ENCODE peak calls at places on chromosomes 12 and 14, in four cellular contexts. R is Peyer's patch, J is right atrium auricular region, K is suprapubic skin. P is an unnamed sample.

GRCh38 chr12:108425238-108425795 is 86.2 kb upstream of the CMKLR1 start:
- DNase-seq in J (no peak), R (no peak), K (no peak), P (no peak)

GRCh38 chr12:101678081-101678480 is 19.4 kb upstream of the CHPT1 start:
- DNase-seq in R (no peak), K (no peak), J (no peak), P (no peak)

GRCh38 chr14:77912754-77913556 is 113.0 kb downstream of the ADCK1 start:
- DNase-seq in R (no peak), J (no peak), K (peak; percentile 27), P (no peak)

GRCh38 chr14:22291406-22291805 is 297.6 kb downstream of the DAD1 start:
- DNase-seq in J (no peak), R (no peak), K (no peak), P (no peak)

GRCh38 chr12:6224550-6224949 is 24.4 kb downstream of the CD9 start:
- DNase-seq in J (no peak), K (no peak), R (peak; percentile 20), P (no peak)

GRCh38 chr12:27711312-27711682 is 665 bp downstream of the MRPS35 start:
- DNase-seq in R (no peak), J (no peak), K (no peak), P (no peak)

GRCh38 chr12:98397323-98398105 is 117.9 kb upstream of the TMPO start:
- DNase-seq in K (peak; percentile 84), J (peak; percentile 85), R (peak; percentile 75), P (no peak)

GRCh38 chr14:88242426-88242825 is 80.6 kb downstream of the KCNK10 start:
- DNase-seq in R (no peak), J (no peak), K (no peak), P (no peak)

GRCh38 chr14:101005447-101005846 is 101.9 kb upstream of the RTL1 start:
- DNase-seq in J (no peak), R (no peak), K (peak; percentile 59), P (no peak)

GRCh38 chr12:98736352-98737326 is 91.5 kb downstream of the APAF1 start:
- DNase-seq in K (no peak), J (no peak), R (no peak), P (no peak)

GRCh38 chr12:8950287-8950574 is 786 bp upstream of the M6PR start:
- DNase-seq in R (no peak), J (no peak), K (no peak), P (no peak)

GRCh38 chr14:77717608-77718305 is 9.9 kb downstream of the SLIRP start:
- DNase-seq in R (no peak), K (no peak), J (no peak), P (no peak)

GRCh38 chr12:89451876-89452275 is 72.7 kb downstream of the GALNT4 start:
- DNase-seq in J (peak; percentile 72), K (no peak), R (no peak), P (no peak)

GRCh38 chr12:70040141-70040540 is 203.1 kb upstream of the CNOT2 start:
- DNase-seq in R (no peak), J (no peak), K (no peak), P (no peak)

GRCh38 chr12:11765817-11766794 is 116.6 kb downstream of the ETV6 start:
- DNase-seq in K (no peak), R (peak; percentile 75), J (no peak), P (no peak)

GRCh38 chr14:23513005-23513412 is 38.6 kb downstream of the ZFHX2 start:
- DNase-seq in J (no peak), K (no peak), R (no peak), P (no peak)

GRCh38 chr12:96197503-96198272 is 3.5 kb downstream of the ELK3 start:
- DNase-seq in J (no peak), K (no peak), R (no peak), P (no peak)

GRCh38 chr14:105999361-106000028 is 473.1 kb downstream of the TMEM121 start:
- DNase-seq in J (no peak), K (no peak), R (no peak), P (no peak)

GRCh38 chr12:15152864-15153263 is 68.4 kb downstream of the RERG start:
- DNase-seq in J (no peak), K (no peak), R (no peak), P (no peak)

GRCh38 chr12:101891462-101891971 is 14.1 kb downstream of the DRAM1 start:
- DNase-seq in K (no peak), J (no peak), R (peak; percentile 34), P (no peak)

GRCh38 chr14:40983604-40984003 is 623.1 kb upstream of the LRFN5 start:
- DNase-seq in R (no peak), K (no peak), J (no peak), P (no peak)

GRCh38 chr14:76640923-76641395 is 120.3 kb upstream of the VASH1 start:
- DNase-seq in J (no peak), K (no peak), R (no peak), P (no peak)

GRCh38 chr14:105212541-105213305 is 31.6 kb upstream of the NUDT14 start:
- DNase-seq in R (no peak), J (no peak), K (no peak), P (no peak)

GRCh38 chr12:32843528-32844095 is 53.0 kb downstream of the PKP2 start:
- DNase-seq in K (no peak), R (no peak), J (no peak), P (no peak)

DNA sequence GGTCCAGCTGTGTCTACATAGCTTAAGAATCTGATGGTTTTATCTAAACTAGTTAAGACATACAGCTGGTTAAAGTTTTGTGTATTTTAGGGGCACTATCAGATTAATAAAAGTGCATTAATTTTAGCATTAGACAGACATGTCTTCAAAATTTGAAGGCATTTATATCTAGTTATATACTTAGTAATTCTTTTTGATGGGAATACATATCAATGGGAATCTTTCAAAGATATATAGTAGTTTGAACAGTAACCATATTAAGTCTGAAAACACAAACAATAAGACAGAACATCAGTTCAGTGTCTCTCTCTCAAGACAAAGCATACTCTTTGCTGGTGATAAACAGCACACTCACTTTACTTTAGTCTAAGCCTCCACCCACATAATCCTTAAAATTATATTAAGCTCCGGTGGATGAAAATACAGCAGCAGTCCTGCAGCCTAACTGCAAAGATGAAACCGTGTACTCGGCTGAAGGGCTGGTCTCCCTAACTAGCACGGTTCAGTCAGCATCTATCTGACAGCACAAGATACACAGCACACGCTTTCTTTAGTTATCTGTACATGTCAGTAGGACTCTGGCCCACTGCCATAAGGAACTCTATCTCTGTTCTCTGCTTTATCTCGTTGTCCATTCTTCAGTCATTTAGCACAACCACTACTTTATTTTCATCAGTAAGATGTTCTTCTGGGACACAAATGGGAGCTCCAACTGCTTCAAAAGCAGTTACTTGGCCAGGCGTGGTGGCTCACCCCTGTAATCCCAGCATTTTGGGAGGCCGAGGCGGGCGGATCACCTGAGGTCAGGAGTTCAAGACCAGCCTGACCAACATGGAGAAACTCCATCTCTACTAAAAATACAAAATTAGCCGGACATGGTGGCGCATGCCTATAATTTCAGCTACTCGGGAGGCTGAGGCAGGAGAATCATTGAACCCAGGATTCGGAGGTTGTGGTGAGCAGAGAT is 80.5 kb downstream of the MED13L start:
- DNase-seq in J (no peak), R (no peak), K (no peak), P (no peak)
- H3K4me1 ChIP-seq in J (peaks cover 48% of the 10 kb centered on the region), R (peaks cover 2% of the 10 kb centered on the region), K (peaks cover 54% of the 10 kb centered on the region), P (no peaks in the 10 kb centered on the region)

GRCh38 chr14:49920260-49920659 is 27.4 kb downstream of the ARF6 start:
- DNase-seq in J (no peak), R (no peak), K (no peak), P (no peak)
- H3K4me3 ChIP-seq in J (no peak overlapping the region), R (no peak overlapping the region), K (no peak overlapping the region), P (no peak overlapping the region)

DNA sequence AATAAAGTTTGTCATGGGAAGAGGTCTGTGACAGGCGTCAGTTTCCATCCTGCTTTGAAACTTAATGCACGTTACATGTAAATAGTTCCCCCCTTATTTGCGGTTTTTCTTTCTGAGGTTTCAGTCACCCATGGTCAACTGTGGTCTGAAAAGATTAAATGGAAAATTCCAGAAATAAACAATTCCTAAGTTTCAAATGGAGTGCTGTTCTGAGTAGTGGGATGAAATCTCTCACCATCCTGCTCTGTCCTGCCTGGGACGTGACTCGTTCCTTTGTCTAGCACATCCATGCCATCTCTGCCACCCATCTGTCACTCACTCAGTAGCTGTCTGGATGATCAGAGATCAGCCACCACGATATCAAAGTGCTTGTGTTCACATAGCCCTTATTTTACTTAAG is 51.3 kb upstream of the DICER1 start:
- DNase-seq in K (no peak), J (no peak), R (no peak), P (no peak)
- H3K4me1 ChIP-seq in K (no peaks in the 10 kb centered on the region), J (no peaks in the 10 kb centered on the region), R (no peaks in the 10 kb centered on the region), P (no peaks in the 10 kb centered on the region)

GRCh38 chr12:64900540-64900939 is 76.1 kb downstream of the TBC1D30 start:
- DNase-seq in R (no peak), K (no peak), J (no peak), P (no peak)
- H3K4me3 ChIP-seq in R (no peak overlapping the region), K (no peak overlapping the region), J (no peak overlapping the region), P (no peak overlapping the region)

DNA sequence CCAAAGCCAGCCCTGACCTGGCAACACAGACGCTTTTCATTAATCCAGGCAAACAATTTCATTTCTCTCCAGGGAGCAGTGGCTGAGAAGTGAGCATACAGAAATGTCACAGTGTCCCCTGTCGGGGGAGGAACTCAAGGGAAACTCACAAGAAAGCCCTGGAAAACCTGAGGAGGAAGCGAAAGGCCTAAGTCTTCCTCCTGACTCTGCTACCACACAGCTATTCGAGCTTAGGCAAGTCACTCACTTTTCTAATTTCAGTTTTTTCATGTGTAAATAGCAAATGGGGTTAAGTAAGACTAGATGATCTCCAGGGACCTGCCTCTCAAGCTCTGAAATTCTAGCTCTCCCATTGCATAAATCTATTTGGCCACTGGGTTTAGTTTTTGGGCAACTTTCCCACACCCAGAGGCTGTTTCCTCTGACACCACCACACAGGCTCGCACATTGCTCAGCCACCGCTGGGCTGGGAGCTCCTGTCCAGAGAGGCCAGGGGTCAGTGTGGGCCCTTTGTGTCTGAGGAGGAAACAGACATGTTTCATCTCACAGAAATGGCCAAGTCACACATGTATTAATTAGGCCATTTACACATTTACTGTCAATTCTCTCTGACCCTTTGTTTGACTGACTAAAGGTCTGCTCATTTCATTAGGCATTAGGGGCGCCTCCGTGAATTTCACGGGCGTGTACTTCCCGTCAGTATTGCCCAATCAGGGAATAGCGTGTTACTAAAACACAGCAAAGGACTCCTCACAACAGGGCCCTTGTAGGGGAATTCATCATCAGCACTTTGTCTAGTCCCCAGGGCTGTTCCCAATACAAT is 9.8 kb upstream of the PNMA1 start:
- DNase-seq in R (no peak), J (peak; percentile 93), K (peak; percentile 91), P (peak; percentile 92)
- H3K4me1 ChIP-seq in R (no peaks in the 10 kb centered on the region), J (peaks cover 67% of the 10 kb centered on the region), K (peaks cover 66% of the 10 kb centered on the region), P (peaks cover 31% of the 10 kb centered on the region)

GRCh38 chr12:92506891-92507290 is 195.9 kb upstream of the PLEKHG7 start:
- DNase-seq in J (no peak), K (no peak), R (no peak), P (no peak)
- H3K4me3 ChIP-seq in J (no peak overlapping the region), K (no peak overlapping the region), R (no peak overlapping the region), P (no peak overlapping the region)

GRCh38 chr14:103718572-103718971 is 3.0 kb downstream of the ZFYVE21 start:
- DNase-seq in R (no peak), K (no peak), J (no peak), P (no peak)
- H3K4me1 ChIP-seq in R (peaks cover 17% of the 10 kb centered on the region), K (peaks cover 76% of the 10 kb centered on the region), J (peaks cover 67% of the 10 kb centered on the region), P (peaks cover 15% of the 10 kb centered on the region)

GRCh38 chr14:99212199-99212598 is 59.8 kb downstream of the BCL11B start:
- DNase-seq in J (no peak), K (no peak), R (no peak), P (peak; percentile 45)
- H3K4me3 ChIP-seq in J (no peak overlapping the region), K (no peak overlapping the region), R (no peak overlapping the region), P (no peak overlapping the region)